ENCODE peak calls at places on chromosomes 13 and 19, in five cellular contexts. One of them, this sample, is unnamed.

GRCh38 chr19:58361900-58362271 is 665 bp downstream of the ZNF497 start:
- DNase-seq in glutamatergic neuron: peak
- DNase-seq in neural crest cell: no peak
- DNase-seq in ascending aorta: peak
- DNase-seq in tibial nerve: no peak
- DNase-seq in this sample: peak

GRCh38 chr19:55484571-55485438 is at the start of gene NAT14:
- DNase-seq in ascending aorta: no peak
- DNase-seq in neural crest cell: peak
- DNase-seq in glutamatergic neuron: peak
- DNase-seq in tibial nerve: no peak
- DNase-seq in this sample: peak

GRCh38 chr13:29110003-29110402 is 289.9 kb downstream of the MTUS2 start:
- DNase-seq in ascending aorta: no peak
- DNase-seq in neural crest cell: no peak
- DNase-seq in glutamatergic neuron: no peak
- DNase-seq in tibial nerve: no peak
- DNase-seq in this sample: no peak

GRCh38 chr13:96810104-96810503 is 184.2 kb downstream of the OXGR1 start:
- DNase-seq in neural crest cell: no peak
- DNase-seq in ascending aorta: no peak
- DNase-seq in glutamatergic neuron: no peak
- DNase-seq in tibial nerve: no peak
- DNase-seq in this sample: no peak

GRCh38 chr19:49716154-49716553 is 25.2 kb downstream of the CPT1C start:
- DNase-seq in glutamatergic neuron: no peak
- DNase-seq in neural crest cell: no peak
- DNase-seq in ascending aorta: no peak
- DNase-seq in tibial nerve: no peak
- DNase-seq in this sample: no peak

GRCh38 chr19:49528211-49528771 is 488 bp downstream of the RCN3 start:
- DNase-seq in tibial nerve: no peak
- DNase-seq in neural crest cell: no peak
- DNase-seq in ascending aorta: peak
- DNase-seq in glutamatergic neuron: no peak
- DNase-seq in this sample: no peak

GRCh38 chr13:39036212-39036611 is 1.7 kb downstream of the PROSER1 start:
- DNase-seq in tibial nerve: no peak
- DNase-seq in glutamatergic neuron: no peak
- DNase-seq in neural crest cell: no peak
- DNase-seq in ascending aorta: no peak
- DNase-seq in this sample: no peak

GRCh38 chr19:9054768-9055167 is 32.1 kb upstream of the OR1M1 start:
- DNase-seq in glutamatergic neuron: no peak
- DNase-seq in neural crest cell: no peak
- DNase-seq in ascending aorta: no peak
- DNase-seq in tibial nerve: no peak
- DNase-seq in this sample: peak

GRCh38 chr13:39892731-39893293 is 237.3 kb downstream of the COG6 start:
- DNase-seq in ascending aorta: no peak
- DNase-seq in neural crest cell: no peak
- DNase-seq in tibial nerve: no peak
- DNase-seq in glutamatergic neuron: no peak
- DNase-seq in this sample: peak

GRCh38 chr19:7418575-7418974 is 69.8 kb downstream of the ARHGEF18 start:
- DNase-seq in neural crest cell: no peak
- DNase-seq in tibial nerve: no peak
- DNase-seq in glutamatergic neuron: no peak
- DNase-seq in ascending aorta: no peak
- DNase-seq in this sample: no peak

GRCh38 chr19:3302755-3303154 is 63.6 kb upstream of the NFIC start:
- DNase-seq in tibial nerve: no peak
- DNase-seq in ascending aorta: no peak
- DNase-seq in glutamatergic neuron: no peak
- DNase-seq in neural crest cell: no peak
- DNase-seq in this sample: no peak

GRCh38 chr13:78054152-78054551 is 135.5 kb upstream of the EDNRB start:
- DNase-seq in neural crest cell: no peak
- DNase-seq in ascending aorta: no peak
- DNase-seq in glutamatergic neuron: no peak
- DNase-seq in tibial nerve: no peak
- DNase-seq in this sample: no peak

GRCh38 chr13:98542568-98543379 is 34.1 kb downstream of the STK24 start:
- DNase-seq in tibial nerve: no peak
- DNase-seq in neural crest cell: no peak
- DNase-seq in glutamatergic neuron: no peak
- DNase-seq in ascending aorta: no peak
- DNase-seq in this sample: no peak

GRCh38 chr13:51417716-51418115 is 35.1 kb downstream of the INTS6 start:
- DNase-seq in tibial nerve: no peak
- DNase-seq in ascending aorta: no peak
- DNase-seq in neural crest cell: no peak
- DNase-seq in glutamatergic neuron: no peak
- DNase-seq in this sample: no peak

GRCh38 chr13:81773263-81773662 is 1432.3 kb upstream of the SPRY2 start:
- DNase-seq in tibial nerve: no peak
- DNase-seq in neural crest cell: no peak
- DNase-seq in glutamatergic neuron: no peak
- DNase-seq in ascending aorta: no peak
- DNase-seq in this sample: no peak

GRCh38 chr13:89115307-89115706 is 1444.1 kb downstream of the SLITRK5 start:
- DNase-seq in tibial nerve: no peak
- DNase-seq in ascending aorta: no peak
- DNase-seq in glutamatergic neuron: no peak
- DNase-seq in neural crest cell: no peak
- DNase-seq in this sample: no peak

GRCh38 chr13:80523134-80523533 is 182.2 kb upstream of the SPRY2 start:
- DNase-seq in neural crest cell: no peak
- DNase-seq in ascending aorta: no peak
- DNase-seq in tibial nerve: no peak
- DNase-seq in glutamatergic neuron: no peak
- DNase-seq in this sample: no peak

GRCh38 chr19:16087940-16088339 is 11.6 kb downstream of the TPM4 start:
- DNase-seq in neural crest cell: no peak
- DNase-seq in tibial nerve: no peak
- DNase-seq in ascending aorta: peak
- DNase-seq in glutamatergic neuron: no peak
- DNase-seq in this sample: no peak

GRCh38 chr13:79512950-79513349 is 32.0 kb downstream of the NDFIP2 start:
- DNase-seq in neural crest cell: no peak
- DNase-seq in tibial nerve: no peak
- DNase-seq in ascending aorta: no peak
- DNase-seq in glutamatergic neuron: no peak
- DNase-seq in this sample: no peak

GRCh38 chr19:29645911-29646310 is 19.4 kb upstream of the PLEKHF1 start:
- DNase-seq in neural crest cell: no peak
- DNase-seq in glutamatergic neuron: no peak
- DNase-seq in tibial nerve: no peak
- DNase-seq in ascending aorta: no peak
- DNase-seq in this sample: peak

GRCh38 chr19:45834970-45835369 is 19.9 kb upstream of the RSPH6A start:
- DNase-seq in tibial nerve: no peak
- DNase-seq in neural crest cell: no peak
- DNase-seq in ascending aorta: no peak
- DNase-seq in glutamatergic neuron: no peak
- DNase-seq in this sample: no peak

GRCh38 chr19:12611361-12611699 is 610 bp downstream of the ZNF791 start:
- DNase-seq in neural crest cell: peak
- DNase-seq in glutamatergic neuron: peak
- DNase-seq in tibial nerve: peak
- DNase-seq in ascending aorta: peak
- DNase-seq in this sample: peak

GRCh38 chr19:38650911-38651584 is 3.6 kb downstream of the ACTN4 start:
- DNase-seq in glutamatergic neuron: no peak
- DNase-seq in ascending aorta: peak
- DNase-seq in tibial nerve: no peak
- DNase-seq in neural crest cell: no peak
- DNase-seq in this sample: no peak

GRCh38 chr13:36131215-36131930 is at the start of gene DCLK1:
- DNase-seq in tibial nerve: peak
- DNase-seq in glutamatergic neuron: peak
- DNase-seq in ascending aorta: peak
- DNase-seq in neural crest cell: peak
- DNase-seq in this sample: peak

GRCh38 chr19:2270572-2271515 is 11.1 kb downstream of the PEAK3 start:
- DNase-seq in tibial nerve: peak
- DNase-seq in neural crest cell: peak
- DNase-seq in ascending aorta: peak
- DNase-seq in glutamatergic neuron: peak
- DNase-seq in this sample: peak

GRCh38 chr19:35986664-35987570 is 8.1 kb upstream of the SDHAF1 start:
- DNase-seq in glutamatergic neuron: peak
- DNase-seq in ascending aorta: no peak
- DNase-seq in neural crest cell: no peak
- DNase-seq in tibial nerve: no peak
- DNase-seq in this sample: peak

GRCh38 chr13:99055286-99056073 is 77.6 kb upstream of the DOCK9 start:
- DNase-seq in tibial nerve: no peak
- DNase-seq in ascending aorta: no peak
- DNase-seq in glutamatergic neuron: no peak
- DNase-seq in neural crest cell: no peak
- DNase-seq in this sample: no peak

GRCh38 chr19:39595950-39596349 is 6.4 kb upstream of the LGALS13 start:
- DNase-seq in tibial nerve: no peak
- DNase-seq in neural crest cell: no peak
- DNase-seq in glutamatergic neuron: no peak
- DNase-seq in ascending aorta: no peak
- DNase-seq in this sample: no peak

GRCh38 chr19:45817725-45818301 is 2.7 kb upstream of the RSPH6A start:
- DNase-seq in ascending aorta: no peak
- DNase-seq in neural crest cell: no peak
- DNase-seq in glutamatergic neuron: peak
- DNase-seq in tibial nerve: no peak
- DNase-seq in this sample: no peak

GRCh38 chr19:48618278-48618915 is 581 bp downstream of the RPL18 start:
- DNase-seq in neural crest cell: no peak
- DNase-seq in tibial nerve: no peak
- DNase-seq in glutamatergic neuron: no peak
- DNase-seq in ascending aorta: no peak
- DNase-seq in this sample: no peak

GRCh38 chr19:49593233-49594113 is 2.5 kb downstream of the PRR12 start:
- DNase-seq in glutamatergic neuron: peak
- DNase-seq in tibial nerve: peak
- DNase-seq in ascending aorta: peak
- DNase-seq in neural crest cell: peak
- DNase-seq in this sample: peak

GRCh38 chr19:36051236-36051635 is 2.8 kb downstream of the THAP8 start:
- DNase-seq in ascending aorta: no peak
- DNase-seq in glutamatergic neuron: peak
- DNase-seq in tibial nerve: no peak
- DNase-seq in neural crest cell: no peak
- DNase-seq in this sample: peak

GRCh38 chr13:100497394-100497793 is 91.2 kb downstream of the GGACT start:
- DNase-seq in tibial nerve: no peak
- DNase-seq in ascending aorta: no peak
- DNase-seq in glutamatergic neuron: no peak
- DNase-seq in neural crest cell: no peak
- DNase-seq in this sample: no peak

GRCh38 chr19:16367269-16367683 is 42.6 kb downstream of the KLF2 start:
- DNase-seq in glutamatergic neuron: no peak
- DNase-seq in tibial nerve: no peak
- DNase-seq in neural crest cell: no peak
- DNase-seq in ascending aorta: no peak
- DNase-seq in this sample: no peak

DNA sequence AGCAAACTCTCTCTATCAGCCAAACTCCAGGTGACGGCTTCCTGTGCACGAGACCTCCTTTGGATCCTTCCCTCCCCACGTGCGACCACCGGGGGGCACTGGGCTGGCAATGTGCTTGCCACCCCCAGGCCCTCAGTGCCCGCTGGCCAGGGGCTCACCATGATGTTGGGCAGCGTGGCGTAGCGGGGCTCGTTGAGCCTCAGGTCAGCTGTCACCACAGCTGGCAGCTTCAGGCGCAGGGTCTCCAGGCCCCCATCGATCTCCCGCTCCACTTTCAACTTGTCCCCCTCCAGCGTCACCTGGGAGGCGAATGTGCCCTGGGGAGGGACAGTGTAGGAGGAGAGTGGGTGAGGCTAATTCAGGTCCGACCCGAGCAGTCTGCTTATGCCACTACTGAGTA is 4.8 kb upstream of the VSIG10L start:
- DNase-seq in neural crest cell: no peak
- DNase-seq in tibial nerve: no peak
- DNase-seq in ascending aorta: no peak
- DNase-seq in glutamatergic neuron: no peak
- DNase-seq in this sample: no peak
- TF ChIP-seq CTCF in neural crest cell: no peak
- TF ChIP-seq CTCF in tibial nerve: no peak
- TF ChIP-seq CTCF in ascending aorta: no peak
- TF ChIP-seq CTCF in glutamatergic neuron: no peak
- TF ChIP-seq CTCF in this sample: no peak

GRCh38 chr19:17555929-17556813 is 722 bp downstream of the COLGALT1 start:
- DNase-seq in glutamatergic neuron: peak
- DNase-seq in ascending aorta: peak
- DNase-seq in neural crest cell: peak
- DNase-seq in tibial nerve: no peak
- DNase-seq in this sample: peak
- TF ChIP-seq CTCF in glutamatergic neuron: no peak
- TF ChIP-seq CTCF in ascending aorta: no peak
- TF ChIP-seq CTCF in neural crest cell: no peak
- TF ChIP-seq CTCF in tibial nerve: no peak
- TF ChIP-seq CTCF in this sample: no peak

DNA sequence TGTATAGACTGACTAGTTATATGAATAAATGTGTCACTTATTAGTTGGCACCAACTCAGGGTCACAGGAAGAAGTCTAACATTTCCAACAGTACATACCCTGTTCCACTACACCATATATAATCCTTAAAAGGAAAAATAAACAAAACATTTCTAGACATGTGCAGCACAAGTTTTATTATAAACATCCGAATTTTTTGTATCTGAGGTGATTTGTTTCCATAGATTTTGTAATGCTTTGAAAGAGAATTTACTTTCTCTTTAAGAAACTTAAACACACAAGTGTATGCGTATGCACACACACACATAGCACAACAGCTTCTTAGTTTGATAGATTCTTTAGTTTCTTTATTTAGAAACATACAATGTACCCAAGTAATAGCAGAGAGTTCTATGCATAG is 418.6 kb upstream of the GPC6 start:
- DNase-seq in tibial nerve: no peak
- DNase-seq in neural crest cell: no peak
- DNase-seq in ascending aorta: no peak
- DNase-seq in glutamatergic neuron: no peak
- DNase-seq in this sample: no peak
- TF ChIP-seq CTCF in tibial nerve: no peak
- TF ChIP-seq CTCF in neural crest cell: no peak
- TF ChIP-seq CTCF in ascending aorta: no peak
- TF ChIP-seq CTCF in glutamatergic neuron: no peak
- TF ChIP-seq CTCF in this sample: no peak

GRCh38 chr13:20390526-20391175 is 135.0 kb downstream of the CRYL1 start:
- DNase-seq in ascending aorta: no peak
- DNase-seq in neural crest cell: no peak
- DNase-seq in tibial nerve: no peak
- DNase-seq in glutamatergic neuron: no peak
- DNase-seq in this sample: no peak
- TF ChIP-seq CTCF in ascending aorta: no peak
- TF ChIP-seq CTCF in neural crest cell: no peak
- TF ChIP-seq CTCF in tibial nerve: no peak
- TF ChIP-seq CTCF in glutamatergic neuron: no peak
- TF ChIP-seq CTCF in this sample: no peak